ENCODE peak calls at places on chromosomes 7 and 10, in eight cellular contexts. P, N, S, I, D, X, R and Z are unnamed samples.

GRCh38 chr7:134632937-134633540 is 13.6 kb upstream of the BPGM start:
- DNase-seq in P (no peak), N (no peak), S (no peak), I (no peak), D (no peak), X (peak), R (peak), Z (peak)

GRCh38 chr10:17023386-17024298 is 106.0 kb downstream of the CUBN start:
- DNase-seq in P (peak), N (no peak), S (peak), I (no peak), D (no peak), X (peak), R (peak), Z (peak)

GRCh38 chr7:2576742-2577491 is 18.1 kb downstream of the IQCE start:
- DNase-seq in P (no peak), N (no peak), S (no peak), I (no peak), D (no peak), X (no peak), R (no peak), Z (no peak)

GRCh38 chr10:120978589-120979252 is 127.6 kb downstream of the WDR11 start:
- DNase-seq in P (no peak), N (no peak), S (peak), I (no peak), D (no peak), X (no peak), R (peak), Z (no peak)

GRCh38 chr10:89518876-89519842 is 16.2 kb downstream of the SLC16A12 start:
- DNase-seq in P (peak), N (no peak), S (peak), I (no peak), D (peak), X (peak), R (peak), Z (no peak)

GRCh38 chr7:142485617-142486226 is 227.9 kb upstream of the PRSS58 start:
- DNase-seq in P (no peak), N (no peak), S (no peak), I (no peak), D (no peak), X (peak), R (no peak), Z (peak)

GRCh38 chr10:103512591-103513382 is 19.3 kb downstream of the NEURL1 start:
- DNase-seq in P (no peak), N (no peak), S (no peak), I (no peak), D (no peak), X (no peak), R (no peak), Z (no peak)

GRCh38 chr10:22655312-22655973 is 58.9 kb downstream of the PIP4K2A start:
- DNase-seq in P (peak), N (no peak), S (peak), I (no peak), D (no peak), X (peak), R (peak), Z (peak)

GRCh38 chr7:15041226-15041625 is 138.7 kb upstream of the DGKB start:
- DNase-seq in P (no peak), N (no peak), S (no peak), I (no peak), D (no peak), X (peak), R (no peak), Z (no peak)

GRCh38 chr10:114879541-114880158 is 58.1 kb downstream of the FHIP2A start:
- DNase-seq in P (no peak), N (no peak), S (no peak), I (no peak), D (no peak), X (peak), R (no peak), Z (peak)

GRCh38 chr10:11011966-11012365 is 5.7 kb upstream of the CELF2 start:
- DNase-seq in P (no peak), N (no peak), S (no peak), I (no peak), D (no peak), X (no peak), R (no peak), Z (no peak)

GRCh38 chr7:127653396-127653795 is 1.4 kb downstream of the SND1 start:
- DNase-seq in P (no peak), N (no peak), S (no peak), I (no peak), D (no peak), X (no peak), R (no peak), Z (no peak)

GRCh38 chr10:55146032-55146431 is 345.0 kb upstream of the PCDH15 start:
- DNase-seq in P (no peak), N (no peak), S (no peak), I (no peak), D (no peak), X (peak), R (no peak), Z (no peak)

GRCh38 chr10:110774069-110775021 is 97.4 kb upstream of the PDCD4 start:
- DNase-seq in P (peak), N (no peak), S (no peak), I (no peak), D (no peak), X (peak), R (peak), Z (peak)

GRCh38 chr10:128113026-128113425 is 13.2 kb downstream of the MKI67 start:
- DNase-seq in P (no peak), N (no peak), S (no peak), I (no peak), D (no peak), X (no peak), R (no peak), Z (no peak)

GRCh38 chr7:11835260-11835659 is 3.3 kb upstream of the THSD7A start:
- DNase-seq in P (no peak), N (no peak), S (no peak), I (no peak), D (no peak), X (peak), R (no peak), Z (no peak)

GRCh38 chr10:91249700-91250099 is 29.2 kb downstream of the PCGF5 start:
- DNase-seq in P (no peak), N (no peak), S (no peak), I (no peak), D (no peak), X (no peak), R (no peak), Z (no peak)

GRCh38 chr7:102933763-102934162 is 21.0 kb downstream of the LRRC17 start:
- DNase-seq in P (peak), N (no peak), S (peak), I (no peak), D (no peak), X (peak), R (peak), Z (no peak)

GRCh38 chr7:41005381-41005901 is 697.4 kb downstream of the INHBA start:
- DNase-seq in P (peak), N (no peak), S (peak), I (no peak), D (no peak), X (peak), R (peak), Z (no peak)

GRCh38 chr10:68303849-68304412 is 27.9 kb upstream of the HNRNPH3 start:
- DNase-seq in P (no peak), N (no peak), S (no peak), I (no peak), D (no peak), X (no peak), R (no peak), Z (no peak)

GRCh38 chr7:67855322-67855721 is 858.7 kb downstream of the TYW1 start:
- DNase-seq in P (no peak), N (no peak), S (no peak), I (no peak), D (no peak), X (no peak), R (no peak), Z (no peak)

GRCh38 chr7:93921607-93922446 is at the start of gene GNG11:
- DNase-seq in P (no peak), N (peak), S (no peak), I (peak), D (peak), X (peak), R (peak), Z (peak)

GRCh38 chr7:4951903-4952636 is 6.9 kb downstream of the MMD2 start:
- DNase-seq in P (no peak), N (no peak), S (no peak), I (no peak), D (no peak), X (peak), R (peak), Z (peak)

GRCh38 chr10:22821501-22821900 is 106.4 kb upstream of the ARMC3 start:
- DNase-seq in P (no peak), N (no peak), S (peak), I (no peak), D (no peak), X (peak), R (peak), Z (no peak)

GRCh38 chr7:76352193-76352592 is 6.6 kb downstream of the YWHAG start:
- DNase-seq in P (no peak), N (no peak), S (no peak), I (no peak), D (peak), X (no peak), R (peak), Z (peak)

GRCh38 chr10:35375091-35375765 is 38.9 kb downstream of the CCNY start:
- DNase-seq in P (no peak), N (no peak), S (no peak), I (no peak), D (no peak), X (peak), R (no peak), Z (no peak)

GRCh38 chr10:35379226-35380137 is 43.2 kb downstream of the CCNY start:
- DNase-seq in P (no peak), N (no peak), S (no peak), I (peak), D (peak), X (peak), R (peak), Z (peak)

GRCh38 chr10:35382096-35382495 is 45.8 kb downstream of the CCNY start:
- DNase-seq in P (no peak), N (no peak), S (no peak), I (no peak), D (no peak), X (no peak), R (no peak), Z (no peak)

GRCh38 chr10:35377050-35377723 is 40.9 kb downstream of the CCNY start:
- DNase-seq in P (no peak), N (no peak), S (no peak), I (no peak), D (no peak), X (no peak), R (no peak), Z (no peak)

DNA sequence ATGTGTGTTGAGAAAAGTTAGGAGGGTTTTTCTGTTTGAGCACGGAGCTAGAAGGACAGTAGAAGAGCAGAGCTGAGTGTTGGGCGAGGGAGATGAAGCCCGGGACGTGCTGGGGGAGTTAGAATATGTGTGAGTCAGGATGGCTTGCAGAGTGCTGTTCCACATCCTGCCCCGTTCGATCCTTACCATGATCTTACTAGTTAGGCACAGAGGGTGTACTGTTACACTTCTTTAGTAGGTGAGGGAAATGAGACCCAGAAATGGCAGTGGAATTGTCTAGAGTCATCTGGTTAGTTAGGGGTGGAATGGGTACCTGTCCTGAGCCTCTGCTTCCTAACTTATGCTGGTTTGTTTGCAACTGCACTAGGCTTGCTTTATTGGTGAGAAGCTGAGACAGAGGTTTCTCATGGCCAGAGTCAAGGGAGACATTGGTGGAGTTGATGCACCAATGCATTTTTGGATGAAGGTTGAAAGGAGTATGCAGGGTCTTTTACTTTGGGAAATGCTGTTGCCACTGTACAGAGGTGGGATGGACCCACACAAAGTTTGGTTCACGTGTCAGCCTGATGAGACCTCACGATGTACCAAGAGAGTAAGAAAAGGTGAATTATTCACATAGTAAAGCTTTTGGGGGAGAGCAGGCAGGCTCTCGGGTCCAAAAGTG is 42.4 kb downstream of the CCNY start:
- DNase-seq in P (no peak), N (no peak), S (no peak), I (no peak), D (no peak), X (peak), R (no peak), Z (peak)
- H3K4me3 ChIP-seq in P (no peak), N (no peak), S (no peak), I (no peak), D (no peak), X (peak), R (no peak), Z (peak)

GRCh38 chr7:107638594-107638993 is 22.0 kb upstream of the SLC26A4 start:
- DNase-seq in P (no peak), N (no peak), S (no peak), I (no peak), D (no peak), X (no peak), R (no peak), Z (peak)

GRCh38 chr7:107644704-107645083 is 15.9 kb upstream of the SLC26A4 start:
- DNase-seq in P (no peak), N (no peak), S (no peak), I (no peak), D (no peak), X (peak), R (peak), Z (no peak)

GRCh38 chr7:107643938-107644703 is 16.5 kb upstream of the SLC26A4 start:
- DNase-seq in P (no peak), N (no peak), S (no peak), I (no peak), D (no peak), X (peak), R (peak), Z (peak)

DNA sequence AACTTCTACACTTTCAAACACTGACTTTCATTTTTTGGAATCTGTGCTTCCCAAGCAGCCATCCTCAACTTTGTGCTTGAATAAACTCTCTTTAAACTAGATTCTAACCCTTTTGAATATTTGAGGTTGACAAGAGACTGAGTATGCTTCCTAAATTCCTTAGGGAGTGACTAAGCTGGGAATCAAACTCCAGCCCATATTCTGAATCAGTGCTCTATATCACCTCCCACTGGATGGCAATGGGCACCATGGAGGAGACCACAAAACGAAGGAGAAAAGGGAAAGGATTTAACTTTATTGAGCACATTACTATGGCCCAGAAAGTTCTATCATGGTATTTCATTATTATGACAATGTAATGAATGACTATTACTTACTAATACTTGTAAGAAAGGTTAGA is 17.2 kb upstream of the SLC26A4 start:
- DNase-seq in P (peak), N (no peak), S (no peak), I (no peak), D (no peak), X (peak), R (peak), Z (no peak)
- TF ChIP-seq CTCF in P (peak), N (no peak), S (peak), I (no peak), D (no peak), X (peak), R (peak), Z (no peak)

GRCh38 chr7:50145801-50146338 is 52.8 kb upstream of the ZPBP start:
- DNase-seq in P (no peak), N (no peak), S (no peak), I (no peak), D (no peak), X (no peak), R (no peak), Z (peak)
- H3K4me3 ChIP-seq in P (no peak), N (no peak), S (no peak), I (no peak), D (no peak), X (no peak), R (no peak), Z (no peak)

GRCh38 chr7:105014725-105015630 is 973 bp downstream of the KMT2E start:
- DNase-seq in P (no peak), N (peak), S (no peak), I (peak), D (peak), X (peak), R (peak), Z (peak)
- TF ChIP-seq CTCF in P (no peak), N (no peak), S (no peak), I (no peak), D (no peak), X (no peak), R (no peak), Z (no peak)

DNA sequence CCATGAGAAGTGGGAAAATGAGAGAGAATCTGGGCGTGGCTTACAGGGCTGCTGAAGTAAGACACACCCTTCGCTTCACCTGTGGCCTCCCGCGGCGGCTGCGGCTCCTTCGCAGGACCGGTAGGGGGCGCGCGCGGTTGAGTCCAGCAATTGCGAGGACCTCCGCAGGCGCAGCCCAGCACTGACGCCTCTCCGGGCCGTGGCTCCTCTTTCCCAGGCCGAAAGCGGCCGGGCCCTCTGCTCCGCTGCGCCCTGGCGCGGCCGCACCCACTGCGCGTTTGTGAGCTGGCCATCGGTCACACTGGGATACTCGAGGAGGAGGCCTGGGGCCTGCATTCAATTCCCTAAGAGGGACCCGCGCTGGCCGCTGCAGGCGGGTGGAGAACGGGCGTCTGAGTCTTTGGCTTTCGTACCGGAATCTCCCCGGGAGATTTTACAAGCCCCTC is at the start of gene LRRD1:
- DNase-seq in P (peak), N (peak), S (peak), I (peak), D (peak), X (peak), R (peak), Z (peak)
- H3K4me3 ChIP-seq in P (peak), N (peak), S (peak), I (peak), D (peak), X (peak), R (peak), Z (peak)

GRCh38 chr10:61899045-61899444 is 2.5 kb upstream of the ARID5B start:
- DNase-seq in P (no peak), N (no peak), S (no peak), I (no peak), D (no peak), X (peak), R (peak), Z (peak)

GRCh38 chr10:61899663-61899996 is 1.9 kb upstream of the ARID5B start:
- DNase-seq in P (no peak), N (no peak), S (no peak), I (no peak), D (no peak), X (no peak), R (no peak), Z (no peak)

GRCh38 chr10:61896854-61897661 is 4.4 kb upstream of the ARID5B start:
- DNase-seq in P (no peak), N (peak), S (peak), I (peak), D (peak), X (peak), R (peak), Z (peak)

GRCh38 chr10:61898435-61898778 is 3.1 kb upstream of the ARID5B start:
- DNase-seq in P (no peak), N (no peak), S (no peak), I (no peak), D (no peak), X (no peak), R (no peak), Z (peak)

GRCh38 chr10:61897671-61898434 is 3.6 kb upstream of the ARID5B start:
- DNase-seq in P (no peak), N (peak), S (no peak), I (no peak), D (no peak), X (peak), R (peak), Z (peak)
- TF ChIP-seq CTCF in P (peak), N (peak), S (no peak), I (peak), D (peak), X (peak), R (peak), Z (peak)

GRCh38 chr7:140478361-140479061 is 794 bp downstream of the MKRN1 start:
- DNase-seq in P (no peak), N (peak), S (no peak), I (no peak), D (peak), X (peak), R (peak), Z (peak)

GRCh38 chr7:140479739-140480084 is 407 bp upstream of the MKRN1 start:
- DNase-seq in P (no peak), N (no peak), S (no peak), I (no peak), D (no peak), X (no peak), R (no peak), Z (no peak)

GRCh38 chr7:140475747-140476333 is 3.5 kb downstream of the MKRN1 start:
- DNase-seq in P (no peak), N (no peak), S (no peak), I (no peak), D (no peak), X (peak), R (peak), Z (peak)

GRCh38 chr7:140479062-140479738 is at the start of gene MKRN1:
- DNase-seq in P (peak), N (peak), S (peak), I (peak), D (peak), X (peak), R (peak), Z (peak)

GRCh38 chr7:140476698-140477261 is 2.5 kb downstream of the MKRN1 start:
- DNase-seq in P (no peak), N (no peak), S (no peak), I (no peak), D (no peak), X (no peak), R (no peak), Z (no peak)
- H3K4me3 ChIP-seq in P (no peak), N (peak), S (no peak), I (no peak), D (peak), X (peak), R (no peak), Z (peak)

GRCh38 chr10:100356067-100357017 is 9.3 kb downstream of the SCD start:
- DNase-seq in P (no peak), N (no peak), S (no peak), I (no peak), D (no peak), X (no peak), R (no peak), Z (no peak)

GRCh38 chr10:100355069-100355468 is 8.0 kb downstream of the SCD start:
- DNase-seq in P (no peak), N (no peak), S (no peak), I (no peak), D (no peak), X (no peak), R (no peak), Z (no peak)

GRCh38 chr10:100359030-100359432 is 12.0 kb downstream of the SCD start:
- DNase-seq in P (no peak), N (no peak), S (no peak), I (no peak), D (no peak), X (peak), R (no peak), Z (no peak)

GRCh38 chr10:100359529-100360150 is 12.6 kb downstream of the SCD start:
- DNase-seq in P (no peak), N (no peak), S (no peak), I (no peak), D (no peak), X (no peak), R (no peak), Z (no peak)

GRCh38 chr10:100357073-100357858 is 10.2 kb downstream of the SCD start:
- DNase-seq in P (no peak), N (no peak), S (no peak), I (no peak), D (no peak), X (no peak), R (no peak), Z (no peak)
- TF ChIP-seq CTCF in P (no peak), N (no peak), S (no peak), I (no peak), D (no peak), X (no peak), R (no peak), Z (no peak)